ENCODE peak calls at places on chromosomes 5 and 9, in five cellular contexts. One of them, this sample, is unnamed.

GRCh38 chr5:88658005-88658404 is 225.0 kb downstream of the MEF2C start:
- DNase-seq in foreskin fibroblast: no peak
- DNase-seq in bronchial epithelial cell: no peak
- DNase-seq in NCI-H2081: no peak
- DNase-seq in pancreas: no peak
- DNase-seq in this sample: no peak

GRCh38 chr5:133662578-133662977 is 50.2 kb upstream of the FSTL4 start:
- DNase-seq in foreskin fibroblast: no peak
- DNase-seq in bronchial epithelial cell: peak; percentile 86
- DNase-seq in NCI-H2081: no peak
- DNase-seq in pancreas: no peak
- DNase-seq in this sample: no peak

GRCh38 chr5:154194348-154195329 is 4.1 kb downstream of the GALNT10 start:
- DNase-seq in foreskin fibroblast: no peak
- DNase-seq in bronchial epithelial cell: peak; percentile 63
- DNase-seq in NCI-H2081: no peak
- DNase-seq in pancreas: no peak
- DNase-seq in this sample: no peak

GRCh38 chr5:90294604-90295003 is 115.0 kb downstream of the CETN3 start:
- DNase-seq in foreskin fibroblast: no peak
- DNase-seq in bronchial epithelial cell: no peak
- DNase-seq in NCI-H2081: no peak
- DNase-seq in pancreas: no peak
- DNase-seq in this sample: no peak

GRCh38 chr5:33465120-33465519 is 24.4 kb downstream of the TARS1 start:
- DNase-seq in foreskin fibroblast: no peak
- DNase-seq in bronchial epithelial cell: no peak
- DNase-seq in NCI-H2081: no peak
- DNase-seq in pancreas: no peak
- DNase-seq in this sample: no peak

GRCh38 chr9:38662763-38663593 is 42.6 kb upstream of the ANKRD18A start:
- DNase-seq in foreskin fibroblast: peak; percentile 23
- DNase-seq in bronchial epithelial cell: no peak
- DNase-seq in NCI-H2081: no peak
- DNase-seq in pancreas: no peak
- DNase-seq in this sample: no peak

GRCh38 chr5:40150896-40151295 is 528.8 kb upstream of the PTGER4 start:
- DNase-seq in foreskin fibroblast: no peak
- DNase-seq in bronchial epithelial cell: no peak
- DNase-seq in NCI-H2081: no peak
- DNase-seq in pancreas: no peak
- DNase-seq in this sample: no peak

GRCh38 chr9:127554966-127555829 is 56.9 kb upstream of the STXBP1 start:
- DNase-seq in foreskin fibroblast: no peak
- DNase-seq in bronchial epithelial cell: no peak
- DNase-seq in NCI-H2081: no peak
- DNase-seq in pancreas: no peak
- DNase-seq in this sample: no peak

GRCh38 chr5:32710859-32711692 is at the start of gene NPR3:
- DNase-seq in foreskin fibroblast: peak; percentile 54
- DNase-seq in bronchial epithelial cell: no peak
- DNase-seq in NCI-H2081: no peak
- DNase-seq in pancreas: peak; percentile 42
- DNase-seq in this sample: no peak

GRCh38 chr9:107907715-107908114 is 418.1 kb upstream of the KLF4 start:
- DNase-seq in foreskin fibroblast: no peak
- DNase-seq in bronchial epithelial cell: no peak
- DNase-seq in NCI-H2081: no peak
- DNase-seq in pancreas: no peak
- DNase-seq in this sample: no peak

GRCh38 chr9:114287763-114288232 is 35.1 kb upstream of the ORM1 start:
- DNase-seq in foreskin fibroblast: no peak
- DNase-seq in bronchial epithelial cell: no peak
- DNase-seq in NCI-H2081: no peak
- DNase-seq in pancreas: peak; percentile 42
- DNase-seq in this sample: no peak

GRCh38 chr9:126154182-126154827 is 172.3 kb upstream of the MVB12B start:
- DNase-seq in foreskin fibroblast: no peak
- DNase-seq in bronchial epithelial cell: no peak
- DNase-seq in NCI-H2081: no peak
- DNase-seq in pancreas: no peak
- DNase-seq in this sample: no peak

GRCh38 chr5:159061186-159061796 is 38.4 kb downstream of the EBF1 start:
- DNase-seq in foreskin fibroblast: peak; percentile 82
- DNase-seq in bronchial epithelial cell: peak; percentile 43
- DNase-seq in NCI-H2081: no peak
- DNase-seq in pancreas: no peak
- DNase-seq in this sample: no peak